ENCODE peak calls at places on chromosomes 5 and 9, in six cellular contexts. One of them, this sample, is unnamed.

GRCh38 chr9:131589124-131589711 is 43.9 kb downstream of the PRRT1B start:
- DNase-seq in choroid plexus epithelial cell: no peak
- DNase-seq in RWPE1: no peak
- DNase-seq in kidney glomerular epithelial cell: no peak
- DNase-seq in activated CD8-positive, alpha-beta memory T cell treated with anti-CD3 and anti-CD28 coated beads for 24 hours: no peak
- DNase-seq in bronchial epithelial cell: no peak
- DNase-seq in this sample: no peak

GRCh38 chr5:150155258-150156032 is at the start of gene PDGFRB:
- DNase-seq in bronchial epithelial cell: no peak
- DNase-seq in kidney glomerular epithelial cell: peak
- DNase-seq in RWPE1: peak
- DNase-seq in activated CD8-positive, alpha-beta memory T cell treated with anti-CD3 and anti-CD28 coated beads for 24 hours: peak
- DNase-seq in choroid plexus epithelial cell: peak
- DNase-seq in this sample: peak

GRCh38 chr5:112823181-112823580 is 37.9 kb upstream of the SRP19 start:
- DNase-seq in choroid plexus epithelial cell: no peak
- DNase-seq in kidney glomerular epithelial cell: no peak
- DNase-seq in bronchial epithelial cell: no peak
- DNase-seq in RWPE1: no peak
- DNase-seq in activated CD8-positive, alpha-beta memory T cell treated with anti-CD3 and anti-CD28 coated beads for 24 hours: no peak
- DNase-seq in this sample: no peak

GRCh38 chr9:70205366-70206020 is 53.3 kb upstream of the SMC5 start:
- DNase-seq in activated CD8-positive, alpha-beta memory T cell treated with anti-CD3 and anti-CD28 coated beads for 24 hours: no peak
- DNase-seq in kidney glomerular epithelial cell: no peak
- DNase-seq in RWPE1: peak
- DNase-seq in choroid plexus epithelial cell: peak
- DNase-seq in bronchial epithelial cell: peak
- DNase-seq in this sample: no peak

GRCh38 chr9:37921546-37922300 is 17.8 kb upstream of the SLC25A51 start:
- DNase-seq in kidney glomerular epithelial cell: no peak
- DNase-seq in bronchial epithelial cell: peak
- DNase-seq in RWPE1: peak
- DNase-seq in choroid plexus epithelial cell: no peak
- DNase-seq in activated CD8-positive, alpha-beta memory T cell treated with anti-CD3 and anti-CD28 coated beads for 24 hours: no peak
- DNase-seq in this sample: no peak

GRCh38 chr9:76415154-76415553 is 20.9 kb upstream of the RFK start:
- DNase-seq in activated CD8-positive, alpha-beta memory T cell treated with anti-CD3 and anti-CD28 coated beads for 24 hours: no peak
- DNase-seq in kidney glomerular epithelial cell: peak
- DNase-seq in bronchial epithelial cell: peak
- DNase-seq in choroid plexus epithelial cell: peak
- DNase-seq in RWPE1: no peak
- DNase-seq in this sample: peak

GRCh38 chr5:179187229-179187678 is 127.1 kb downstream of the ZNF354C start:
- DNase-seq in activated CD8-positive, alpha-beta memory T cell treated with anti-CD3 and anti-CD28 coated beads for 24 hours: no peak
- DNase-seq in bronchial epithelial cell: no peak
- DNase-seq in kidney glomerular epithelial cell: no peak
- DNase-seq in choroid plexus epithelial cell: no peak
- DNase-seq in RWPE1: no peak
- DNase-seq in this sample: no peak

GRCh38 chr9:127021664-127022337 is 100.6 kb downstream of the ANGPTL2 start:
- DNase-seq in activated CD8-positive, alpha-beta memory T cell treated with anti-CD3 and anti-CD28 coated beads for 24 hours: no peak
- DNase-seq in kidney glomerular epithelial cell: no peak
- DNase-seq in bronchial epithelial cell: no peak
- DNase-seq in RWPE1: no peak
- DNase-seq in choroid plexus epithelial cell: peak
- DNase-seq in this sample: peak

GRCh38 chr9:74718709-74719108 is 169.0 kb downstream of the TRPM6 start:
- DNase-seq in choroid plexus epithelial cell: no peak
- DNase-seq in RWPE1: no peak
- DNase-seq in kidney glomerular epithelial cell: no peak
- DNase-seq in bronchial epithelial cell: no peak
- DNase-seq in activated CD8-positive, alpha-beta memory T cell treated with anti-CD3 and anti-CD28 coated beads for 24 hours: no peak
- DNase-seq in this sample: no peak

GRCh38 chr9:6351757-6352156 is 23.6 kb downstream of the TPD52L3 start:
- DNase-seq in RWPE1: no peak
- DNase-seq in bronchial epithelial cell: peak
- DNase-seq in choroid plexus epithelial cell: peak
- DNase-seq in activated CD8-positive, alpha-beta memory T cell treated with anti-CD3 and anti-CD28 coated beads for 24 hours: no peak
- DNase-seq in kidney glomerular epithelial cell: no peak
- DNase-seq in this sample: no peak

GRCh38 chr9:88387035-88387732 is 1.1 kb upstream of the SPIN1 start:
- DNase-seq in kidney glomerular epithelial cell: no peak
- DNase-seq in choroid plexus epithelial cell: peak
- DNase-seq in bronchial epithelial cell: peak
- DNase-seq in RWPE1: no peak
- DNase-seq in activated CD8-positive, alpha-beta memory T cell treated with anti-CD3 and anti-CD28 coated beads for 24 hours: no peak
- DNase-seq in this sample: no peak

GRCh38 chr5:33272288-33272687 is 168.5 kb upstream of the TARS1 start:
- DNase-seq in activated CD8-positive, alpha-beta memory T cell treated with anti-CD3 and anti-CD28 coated beads for 24 hours: no peak
- DNase-seq in choroid plexus epithelial cell: peak
- DNase-seq in bronchial epithelial cell: peak
- DNase-seq in kidney glomerular epithelial cell: peak
- DNase-seq in RWPE1: peak
- DNase-seq in this sample: no peak

GRCh38 chr5:153965102-153965645 is 73.5 kb downstream of the FAM114A2 start:
- DNase-seq in kidney glomerular epithelial cell: peak
- DNase-seq in RWPE1: peak
- DNase-seq in choroid plexus epithelial cell: peak
- DNase-seq in activated CD8-positive, alpha-beta memory T cell treated with anti-CD3 and anti-CD28 coated beads for 24 hours: peak
- DNase-seq in bronchial epithelial cell: peak
- DNase-seq in this sample: no peak

GRCh38 chr9:9846538-9846937 is 766.3 kb downstream of the PTPRD start:
- DNase-seq in bronchial epithelial cell: no peak
- DNase-seq in kidney glomerular epithelial cell: no peak
- DNase-seq in choroid plexus epithelial cell: no peak
- DNase-seq in activated CD8-positive, alpha-beta memory T cell treated with anti-CD3 and anti-CD28 coated beads for 24 hours: no peak
- DNase-seq in RWPE1: no peak
- DNase-seq in this sample: no peak

GRCh38 chr5:395921-396714 is 46.9 kb upstream of the EXOC3 start:
- DNase-seq in kidney glomerular epithelial cell: no peak
- DNase-seq in RWPE1: no peak
- DNase-seq in activated CD8-positive, alpha-beta memory T cell treated with anti-CD3 and anti-CD28 coated beads for 24 hours: peak
- DNase-seq in choroid plexus epithelial cell: no peak
- DNase-seq in bronchial epithelial cell: no peak
- DNase-seq in this sample: peak

GRCh38 chr5:180494510-180495181 is 467 bp downstream of the CNOT6 start:
- DNase-seq in kidney glomerular epithelial cell: no peak
- DNase-seq in bronchial epithelial cell: no peak
- DNase-seq in choroid plexus epithelial cell: peak
- DNase-seq in RWPE1: peak
- DNase-seq in activated CD8-positive, alpha-beta memory T cell treated with anti-CD3 and anti-CD28 coated beads for 24 hours: no peak
- DNase-seq in this sample: no peak

GRCh38 chr5:139251281-139251687 is 42.3 kb upstream of the MATR3 start:
- DNase-seq in kidney glomerular epithelial cell: no peak
- DNase-seq in RWPE1: no peak
- DNase-seq in activated CD8-positive, alpha-beta memory T cell treated with anti-CD3 and anti-CD28 coated beads for 24 hours: no peak
- DNase-seq in choroid plexus epithelial cell: no peak
- DNase-seq in bronchial epithelial cell: no peak
- DNase-seq in this sample: no peak

GRCh38 chr9:89553451-89554020 is 51.3 kb upstream of the GADD45G start:
- DNase-seq in choroid plexus epithelial cell: no peak
- DNase-seq in activated CD8-positive, alpha-beta memory T cell treated with anti-CD3 and anti-CD28 coated beads for 24 hours: no peak
- DNase-seq in bronchial epithelial cell: no peak
- DNase-seq in kidney glomerular epithelial cell: no peak
- DNase-seq in RWPE1: no peak
- DNase-seq in this sample: no peak

GRCh38 chr5:1521054-1521453 is 2.7 kb downstream of the LPCAT1 start:
- DNase-seq in bronchial epithelial cell: no peak
- DNase-seq in kidney glomerular epithelial cell: no peak
- DNase-seq in RWPE1: no peak
- DNase-seq in activated CD8-positive, alpha-beta memory T cell treated with anti-CD3 and anti-CD28 coated beads for 24 hours: no peak
- DNase-seq in choroid plexus epithelial cell: no peak
- DNase-seq in this sample: no peak

GRCh38 chr5:14956423-14957046 is 85.0 kb upstream of the ANKH start:
- DNase-seq in activated CD8-positive, alpha-beta memory T cell treated with anti-CD3 and anti-CD28 coated beads for 24 hours: no peak
- DNase-seq in bronchial epithelial cell: no peak
- DNase-seq in RWPE1: no peak
- DNase-seq in kidney glomerular epithelial cell: no peak
- DNase-seq in choroid plexus epithelial cell: no peak
- DNase-seq in this sample: no peak

GRCh38 chr5:6804766-6805165 is 91.5 kb downstream of the TENT4A start:
- DNase-seq in kidney glomerular epithelial cell: peak
- DNase-seq in bronchial epithelial cell: no peak
- DNase-seq in RWPE1: no peak
- DNase-seq in activated CD8-positive, alpha-beta memory T cell treated with anti-CD3 and anti-CD28 coated beads for 24 hours: no peak
- DNase-seq in choroid plexus epithelial cell: peak
- DNase-seq in this sample: no peak

GRCh38 chr9:115004535-115004934 is 74.1 kb upstream of the TNFSF8 start:
- DNase-seq in kidney glomerular epithelial cell: no peak
- DNase-seq in RWPE1: no peak
- DNase-seq in bronchial epithelial cell: no peak
- DNase-seq in activated CD8-positive, alpha-beta memory T cell treated with anti-CD3 and anti-CD28 coated beads for 24 hours: no peak
- DNase-seq in choroid plexus epithelial cell: no peak
- DNase-seq in this sample: no peak

GRCh38 chr9:100601216-100601615 is 23.3 kb downstream of the CAVIN4 start:
- DNase-seq in activated CD8-positive, alpha-beta memory T cell treated with anti-CD3 and anti-CD28 coated beads for 24 hours: no peak
- DNase-seq in bronchial epithelial cell: peak
- DNase-seq in choroid plexus epithelial cell: peak
- DNase-seq in kidney glomerular epithelial cell: peak
- DNase-seq in RWPE1: peak
- DNase-seq in this sample: no peak

GRCh38 chr5:90866333-90866732 is 307.7 kb downstream of the ADGRV1 start:
- DNase-seq in activated CD8-positive, alpha-beta memory T cell treated with anti-CD3 and anti-CD28 coated beads for 24 hours: no peak
- DNase-seq in choroid plexus epithelial cell: peak
- DNase-seq in kidney glomerular epithelial cell: peak
- DNase-seq in RWPE1: peak
- DNase-seq in bronchial epithelial cell: peak
- DNase-seq in this sample: no peak

GRCh38 chr5:180155331-180155881 is 53.6 kb downstream of the RASGEF1C start:
- DNase-seq in bronchial epithelial cell: no peak
- DNase-seq in activated CD8-positive, alpha-beta memory T cell treated with anti-CD3 and anti-CD28 coated beads for 24 hours: peak
- DNase-seq in RWPE1: no peak
- DNase-seq in kidney glomerular epithelial cell: no peak
- DNase-seq in choroid plexus epithelial cell: no peak
- DNase-seq in this sample: peak

GRCh38 chr9:98870782-98871455 is 63.4 kb downstream of the GALNT12 start:
- DNase-seq in RWPE1: no peak
- DNase-seq in activated CD8-positive, alpha-beta memory T cell treated with anti-CD3 and anti-CD28 coated beads for 24 hours: no peak
- DNase-seq in bronchial epithelial cell: no peak
- DNase-seq in choroid plexus epithelial cell: no peak
- DNase-seq in kidney glomerular epithelial cell: no peak
- DNase-seq in this sample: no peak

GRCh38 chr5:94181940-94182339 is 436.5 kb downstream of the KIAA0825 start:
- DNase-seq in activated CD8-positive, alpha-beta memory T cell treated with anti-CD3 and anti-CD28 coated beads for 24 hours: no peak
- DNase-seq in bronchial epithelial cell: peak
- DNase-seq in RWPE1: no peak
- DNase-seq in kidney glomerular epithelial cell: no peak
- DNase-seq in choroid plexus epithelial cell: peak
- DNase-seq in this sample: no peak

GRCh38 chr5:149421834-149422233 is 42.7 kb upstream of the IL17B start:
- DNase-seq in RWPE1: no peak
- DNase-seq in bronchial epithelial cell: peak
- DNase-seq in kidney glomerular epithelial cell: no peak
- DNase-seq in activated CD8-positive, alpha-beta memory T cell treated with anti-CD3 and anti-CD28 coated beads for 24 hours: no peak
- DNase-seq in choroid plexus epithelial cell: peak
- DNase-seq in this sample: no peak

GRCh38 chr9:6450641-6451375 is 37.8 kb downstream of the UHRF2 start:
- DNase-seq in RWPE1: no peak
- DNase-seq in activated CD8-positive, alpha-beta memory T cell treated with anti-CD3 and anti-CD28 coated beads for 24 hours: no peak
- DNase-seq in choroid plexus epithelial cell: peak
- DNase-seq in bronchial epithelial cell: no peak
- DNase-seq in kidney glomerular epithelial cell: no peak
- DNase-seq in this sample: no peak

GRCh38 chr9:87792831-87793288 is 66.9 kb downstream of the CTSL start:
- DNase-seq in bronchial epithelial cell: peak
- DNase-seq in choroid plexus epithelial cell: peak
- DNase-seq in RWPE1: peak
- DNase-seq in kidney glomerular epithelial cell: no peak
- DNase-seq in activated CD8-positive, alpha-beta memory T cell treated with anti-CD3 and anti-CD28 coated beads for 24 hours: peak
- DNase-seq in this sample: peak

GRCh38 chr5:124948062-124948753 is 201.8 kb upstream of the ZNF608 start:
- DNase-seq in choroid plexus epithelial cell: peak
- DNase-seq in bronchial epithelial cell: no peak
- DNase-seq in RWPE1: no peak
- DNase-seq in kidney glomerular epithelial cell: peak
- DNase-seq in activated CD8-positive, alpha-beta memory T cell treated with anti-CD3 and anti-CD28 coated beads for 24 hours: no peak
- DNase-seq in this sample: peak

GRCh38 chr9:34555435-34556230 is 32.8 kb upstream of the ENHO start:
- DNase-seq in choroid plexus epithelial cell: no peak
- DNase-seq in activated CD8-positive, alpha-beta memory T cell treated with anti-CD3 and anti-CD28 coated beads for 24 hours: no peak
- DNase-seq in kidney glomerular epithelial cell: no peak
- DNase-seq in bronchial epithelial cell: no peak
- DNase-seq in RWPE1: no peak
- DNase-seq in this sample: no peak

GRCh38 chr5:82386576-82386975 is 108.4 kb upstream of the RPS23 start:
- DNase-seq in RWPE1: no peak
- DNase-seq in activated CD8-positive, alpha-beta memory T cell treated with anti-CD3 and anti-CD28 coated beads for 24 hours: no peak
- DNase-seq in kidney glomerular epithelial cell: peak
- DNase-seq in bronchial epithelial cell: no peak
- DNase-seq in choroid plexus epithelial cell: no peak
- DNase-seq in this sample: no peak

GRCh38 chr5:175521313-175521833 is 43.0 kb downstream of the SFXN1 start:
- DNase-seq in bronchial epithelial cell: no peak
- DNase-seq in activated CD8-positive, alpha-beta memory T cell treated with anti-CD3 and anti-CD28 coated beads for 24 hours: peak
- DNase-seq in choroid plexus epithelial cell: no peak
- DNase-seq in RWPE1: no peak
- DNase-seq in kidney glomerular epithelial cell: no peak
- DNase-seq in this sample: no peak

GRCh38 chr9:134189475-134190231 is 25.3 kb upstream of the RNU6ATAC start:
- DNase-seq in bronchial epithelial cell: no peak
- DNase-seq in RWPE1: no peak
- DNase-seq in choroid plexus epithelial cell: no peak
- DNase-seq in kidney glomerular epithelial cell: no peak
- DNase-seq in activated CD8-positive, alpha-beta memory T cell treated with anti-CD3 and anti-CD28 coated beads for 24 hours: no peak
- DNase-seq in this sample: no peak

GRCh38 chr5:154446183-154447073 is 631 bp downstream of the SAP30L start:
- DNase-seq in activated CD8-positive, alpha-beta memory T cell treated with anti-CD3 and anti-CD28 coated beads for 24 hours: peak
- DNase-seq in kidney glomerular epithelial cell: peak
- DNase-seq in choroid plexus epithelial cell: peak
- DNase-seq in bronchial epithelial cell: peak
- DNase-seq in RWPE1: peak
- DNase-seq in this sample: peak

GRCh38 chr9:127776195-127776918 is 2.1 kb downstream of the SH2D3C start:
- DNase-seq in choroid plexus epithelial cell: no peak
- DNase-seq in kidney glomerular epithelial cell: no peak
- DNase-seq in activated CD8-positive, alpha-beta memory T cell treated with anti-CD3 and anti-CD28 coated beads for 24 hours: peak
- DNase-seq in bronchial epithelial cell: no peak
- DNase-seq in RWPE1: no peak
- DNase-seq in this sample: no peak

GRCh38 chr9:19271081-19271480 is 40.6 kb downstream of the DENND4C start:
- DNase-seq in bronchial epithelial cell: peak
- DNase-seq in choroid plexus epithelial cell: peak
- DNase-seq in kidney glomerular epithelial cell: no peak
- DNase-seq in RWPE1: no peak
- DNase-seq in activated CD8-positive, alpha-beta memory T cell treated with anti-CD3 and anti-CD28 coated beads for 24 hours: no peak
- DNase-seq in this sample: no peak

GRCh38 chr5:150355791-150356190 is 1.7 kb upstream of the TCOF1 start:
- DNase-seq in choroid plexus epithelial cell: no peak
- DNase-seq in bronchial epithelial cell: no peak
- DNase-seq in RWPE1: no peak
- DNase-seq in kidney glomerular epithelial cell: no peak
- DNase-seq in activated CD8-positive, alpha-beta memory T cell treated with anti-CD3 and anti-CD28 coated beads for 24 hours: no peak
- DNase-seq in this sample: no peak

GRCh38 chr5:173248481-173248880 is 13.5 kb upstream of the NKX2-5 start:
- DNase-seq in RWPE1: no peak
- DNase-seq in activated CD8-positive, alpha-beta memory T cell treated with anti-CD3 and anti-CD28 coated beads for 24 hours: no peak
- DNase-seq in kidney glomerular epithelial cell: no peak
- DNase-seq in bronchial epithelial cell: no peak
- DNase-seq in choroid plexus epithelial cell: no peak
- DNase-seq in this sample: no peak

This sample was measured in esophagus muscularis mucosa.